ENCODE peak calls at places on chromosome 6, in nine cellular contexts. J, D, I, C, R, O, A, H and M are unnamed samples.

GRCh38 chr6:3911130-3911529 is 62.0 kb downstream of the FAM50B start:
- DNase-seq in J (no peak), I (no peak), H (no peak), D (peak; percentile 63), R (no peak), O (no peak), C (no peak), A (no peak), M (no peak)

GRCh38 chr6:125406771-125407170 is 105.0 kb upstream of the HDDC2 start:
- DNase-seq in I (no peak), C (no peak), O (no peak), R (no peak), A (no peak), J (no peak), D (no peak), H (no peak), M (no peak)

GRCh38 chr6:885051-885590 is 192.2 kb upstream of the EXOC2 start:
- DNase-seq in I (no peak), R (no peak), A (no peak), O (no peak), D (no peak), H (no peak), J (no peak), C (no peak), M (no peak)

GRCh38 chr6:107713214-107713962 is 110.7 kb downstream of the SCML4 start:
- DNase-seq in J (peak; percentile 60), I (no peak), H (no peak), O (no peak), A (no peak), D (peak; percentile 8), C (peak; percentile 31), R (no peak), M (peak; percentile 36)

GRCh38 chr6:19380287-19380686 is 456.9 kb upstream of the ID4 start:
- DNase-seq in C (peak; percentile 14), A (peak; percentile 48), R (no peak), J (no peak), O (no peak), D (no peak), H (no peak), I (no peak), M (no peak)

GRCh38 chr6:166750125-166750793 is 123.2 kb upstream of the RPS6KA2 start:
- DNase-seq in D (no peak), I (no peak), H (no peak), A (no peak), O (no peak), J (no peak), C (no peak), R (no peak), M (no peak)

GRCh38 chr6:169529931-169530761 is 171.7 kb downstream of the WDR27 start:
- DNase-seq in D (no peak), J (no peak), C (peak; percentile 86), I (peak; percentile 59), A (peak; percentile 88), R (no peak), H (peak; percentile 21), O (no peak), M (no peak)

GRCh38 chr6:412146-412886 is 20.8 kb downstream of the IRF4 start:
- DNase-seq in C (no peak), D (no peak), O (no peak), R (no peak), A (no peak), H (no peak), I (no peak), J (no peak), M (no peak)

GRCh38 chr6:36358235-36358915 is 21.7 kb upstream of the BNIP5 start:
- DNase-seq in I (peak; percentile 79), H (no peak), D (peak; percentile 73), C (no peak), A (peak; percentile 82), J (peak; percentile 47), O (no peak), R (no peak), M (no peak)

GRCh38 chr6:158037771-158038170 is 56.1 kb downstream of the SYNJ2 start:
- DNase-seq in O (peak; percentile 21), I (peak; percentile 64), A (no peak), J (no peak), H (no peak), D (no peak), C (no peak), R (no peak), M (no peak)

GRCh38 chr6:20126789-20127653 is 85.2 kb downstream of the MBOAT1 start:
- DNase-seq in J (peak; percentile 57), A (peak; percentile 68), D (peak; percentile 81), O (peak; percentile 69), H (peak; percentile 24), R (no peak), I (peak; percentile 78), C (peak; percentile 84), M (peak; percentile 62)

GRCh38 chr6:12749531-12750379 is 33.2 kb downstream of the PHACTR1 start:
- DNase-seq in I (no peak), A (no peak), H (no peak), D (no peak), J (no peak), O (no peak), C (peak; percentile 18), R (no peak), M (peak; percentile 30)

GRCh38 chr6:79574636-79575035 is 37.4 kb upstream of the LCA5 start:
- DNase-seq in D (peak; percentile 33), R (no peak), H (no peak), C (peak; percentile 12), A (peak; percentile 40), O (no peak), J (no peak), I (no peak), M (no peak)

GRCh38 chr6:33738879-33739278 is 7.8 kb downstream of the IP6K3 start:
- DNase-seq in J (no peak), A (no peak), D (no peak), H (no peak), R (no peak), C (no peak), I (no peak), O (no peak), M (no peak)

GRCh38 chr6:16305246-16305725 is 66.9 kb downstream of the GMPR start:
- DNase-seq in I (no peak), C (no peak), O (no peak), R (no peak), J (peak; percentile 76), A (no peak), D (no peak), H (no peak), M (peak; percentile 69)